ENCODE peak calls at places on chromosomes 7 and 10, in five cellular contexts. M is tibial artery, J is HepG2, V is heart left ventricle, W is HL-60. L is an unnamed sample.

GRCh38 chr7:156514851-156515250 is 125.7 kb upstream of the RNF32 start:
- DNase-seq in M (no peak), J (no peak), V (no peak), W (no peak), L (no peak)

GRCh38 chr10:35324196-35324595 is 12.1 kb upstream of the CCNY start:
- DNase-seq in M (no peak), J (no peak), V (no peak), W (no peak), L (no peak)

GRCh38 chr10:85293483-85293882 is 965.1 kb downstream of the CCSER2 start:
- DNase-seq in M (no peak), J (no peak), V (no peak), W (no peak), L (no peak)

GRCh38 chr10:74502963-74503608 is 323.3 kb upstream of the KAT6B start:
- DNase-seq in M (no peak), J (peak), V (no peak), W (no peak), L (no peak)

GRCh38 chr10:526651-527312 is 162.7 kb downstream of the DIP2C start:
- DNase-seq in M (peak), J (no peak), V (no peak), W (no peak), L (no peak)

GRCh38 chr7:102028206-102028826 is 210.9 kb downstream of the CUX1 start:
- DNase-seq in M (no peak), J (no peak), V (no peak), W (peak), L (no peak)

GRCh38 chr7:100706672-100707311 is 871 bp downstream of the POP7 start:
- DNase-seq in M (no peak), J (peak), V (no peak), W (no peak), L (no peak)

GRCh38 chr7:80472491-80473200 is 39.2 kb downstream of the GNAT3 start:
- DNase-seq in M (no peak), J (no peak), V (no peak), W (no peak), L (no peak)

GRCh38 chr7:24337180-24337579 is 53.2 kb downstream of the NPY start:
- DNase-seq in M (no peak), J (no peak), V (no peak), W (no peak), L (no peak)

GRCh38 chr7:507623-508305 is 11.9 kb downstream of the PDGFA start:
- DNase-seq in M (peak), J (no peak), V (no peak), W (no peak), L (peak)

GRCh38 chr7:43758029-43758860 is at the start of gene BLVRA:
- DNase-seq in M (peak), J (peak), V (peak), W (no peak), L (peak)

GRCh38 chr7:21948887-21949469 is 3.3 kb upstream of the CDCA7L start:
- DNase-seq in M (no peak), J (no peak), V (no peak), W (no peak), L (no peak)

GRCh38 chr10:130954326-130954905 is 357.1 kb downstream of the TCERG1L start:
- DNase-seq in M (no peak), J (no peak), V (no peak), W (no peak), L (no peak)

GRCh38 chr10:17665742-17666141 is 21.8 kb downstream of the STAM start:
- DNase-seq in M (no peak), J (peak), V (no peak), W (no peak), L (no peak)

GRCh38 chr10:122531935-122532334 is 28.6 kb upstream of the DMBT1 start:
- DNase-seq in M (no peak), J (no peak), V (no peak), W (no peak), L (no peak)

GRCh38 chr10:65793738-65794425 is 1132.0 kb upstream of the LRRTM3 start:
- DNase-seq in M (no peak), J (no peak), V (no peak), W (no peak), L (no peak)

GRCh38 chr10:87882555-87883294 is 19.3 kb downstream of the PTEN start:
- DNase-seq in M (no peak), J (no peak), V (no peak), W (no peak), L (no peak)

GRCh38 chr10:132469197-132469942 is 68.2 kb upstream of the INPP5A start:
- DNase-seq in M (no peak), J (no peak), V (no peak), W (no peak), L (peak)

GRCh38 chr7:157471259-157472125 is 134.7 kb downstream of the DNAJB6 start:
- DNase-seq in M (no peak), J (no peak), V (no peak), W (no peak), L (no peak)

GRCh38 chr10:6507311-6507710 is 72.8 kb downstream of the PRKCQ start:
- DNase-seq in M (no peak), J (no peak), V (no peak), W (no peak), L (no peak)

GRCh38 chr7:8113184-8113583 is 144.6 kb downstream of the GLCCI1 start:
- DNase-seq in M (no peak), J (no peak), V (peak), W (no peak), L (no peak)

GRCh38 chr7:8112685-8113084 is 144.1 kb downstream of the GLCCI1 start:
- DNase-seq in M (no peak), J (no peak), V (no peak), W (no peak), L (no peak)

GRCh38 chr7:8114175-8114574 is 145.6 kb downstream of the GLCCI1 start:
- DNase-seq in M (no peak), J (no peak), V (no peak), W (no peak), L (no peak)

GRCh38 chr7:8117195-8117594 is 144.8 kb downstream of the ICA1 start:
- DNase-seq in M (no peak), J (no peak), V (no peak), W (no peak), L (no peak)

DNA sequence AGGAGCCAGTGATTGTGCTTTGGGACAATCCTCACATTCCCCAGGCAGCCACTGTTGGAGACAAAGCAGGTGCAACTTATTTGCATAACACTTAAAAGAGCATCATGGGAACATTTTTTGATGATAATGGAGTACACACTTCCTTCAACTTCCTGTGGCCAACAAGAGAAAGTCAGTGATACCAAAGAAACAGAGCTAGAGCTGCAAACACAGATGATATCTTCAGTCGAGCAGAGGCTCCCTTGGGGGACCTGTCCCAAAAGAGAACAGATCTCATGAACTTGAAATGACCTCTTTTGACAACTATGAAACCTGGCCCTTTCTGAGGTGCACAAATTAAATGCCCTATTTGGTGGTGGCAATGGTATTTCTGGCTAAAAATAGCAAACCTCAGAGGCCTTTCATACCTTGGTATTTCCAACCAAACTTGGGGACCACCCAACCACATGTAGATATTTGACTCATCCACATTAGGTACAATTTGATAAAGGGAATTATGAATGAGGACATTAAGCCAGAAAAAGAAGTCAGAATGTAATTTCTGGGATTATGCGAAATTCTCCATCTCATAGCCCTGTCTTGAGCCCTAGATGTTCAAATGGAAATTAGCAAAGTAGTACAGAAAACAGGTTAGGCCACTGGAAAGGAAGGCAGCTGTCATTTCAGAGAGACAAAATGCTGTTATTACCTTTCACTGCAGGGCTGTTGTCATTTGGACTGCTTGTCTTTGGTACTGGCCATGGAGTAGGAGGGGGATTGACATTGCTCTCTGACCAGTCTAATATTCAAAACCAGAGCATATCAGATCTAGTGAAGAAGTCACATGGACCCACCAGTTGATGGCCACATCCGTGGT is 146.2 kb downstream of the ICA1 start:
- DNase-seq in M (no peak), J (no peak), V (no peak), W (no peak), L (no peak)
- H3K27ac ChIP-seq in M (no peak), J (no peak), V (no peak), W (no peak), L (no peak)

GRCh38 chr10:79287973-79288715 is 59.1 kb upstream of the PPIF start:
- DNase-seq in M (no peak), J (no peak), V (no peak), W (no peak), L (no peak)

GRCh38 chr10:79284158-79284871 is 63.0 kb upstream of the PPIF start:
- DNase-seq in M (no peak), J (no peak), V (no peak), W (no peak), L (no peak)

GRCh38 chr10:79285315-79286185 is 61.7 kb upstream of the PPIF start:
- DNase-seq in M (no peak), J (no peak), V (no peak), W (no peak), L (no peak)

GRCh38 chr10:79289801-79290200 is 57.5 kb upstream of the PPIF start:
- DNase-seq in M (no peak), J (no peak), V (no peak), W (no peak), L (no peak)

GRCh38 chr10:79286318-79286951 is 60.8 kb upstream of the PPIF start:
- DNase-seq in M (no peak), J (no peak), V (peak), W (peak), L (peak)
- H3K27ac ChIP-seq in M (no peak), J (no peak), V (no peak), W (peak), L (no peak)

GRCh38 chr7:2815523-2816240 is 28.4 kb downstream of the GNA12 start:
- DNase-seq in M (no peak), J (no peak), V (no peak), W (no peak), L (no peak)
- H3K27ac ChIP-seq in M (no peak), J (no peak), V (no peak), W (no peak), L (no peak)

GRCh38 chr7:122155566-122155965 is 11.5 kb upstream of the AASS start:
- DNase-seq in M (no peak), J (no peak), V (no peak), W (no peak), L (no peak)
- H3K27ac ChIP-seq in M (no peak), J (no peak), V (no peak), W (no peak), L (no peak)

L was measured in psoas muscle.